ENCODE peak calls at places on chromosomes 13 and 19, in five cellular contexts. Y, X, I, O and B are unnamed samples.

GRCh38 chr13:106997219-106997618 is 429.3 kb upstream of the ARGLU1 start:
- DNase-seq in Y (no peak), X (no peak), I (no peak), O (no peak), B (no peak)

GRCh38 chr19:3798137-3798536 is 12.0 kb upstream of the MATK start:
- DNase-seq in Y (no peak), X (no peak), I (no peak), O (peak), B (no peak)

GRCh38 chr19:55553217-55554182 is 8.2 kb upstream of the SBK3 start:
- DNase-seq in Y (no peak), X (no peak), I (no peak), O (no peak), B (no peak)

GRCh38 chr19:30222993-30223865 is 149.0 kb upstream of the ZNF536 start:
- DNase-seq in Y (no peak), X (no peak), I (no peak), O (no peak), B (no peak)

GRCh38 chr13:23701646-23702045 is 131.4 kb downstream of the TNFRSF19 start:
- DNase-seq in Y (no peak), X (no peak), I (peak), O (no peak), B (no peak)

GRCh38 chr13:39855236-39855635 is 199.8 kb downstream of the COG6 start:
- DNase-seq in Y (no peak), X (no peak), I (no peak), O (no peak), B (no peak)

GRCh38 chr13:29707876-29708543 is 112.5 kb upstream of the SLC7A1 start:
- DNase-seq in Y (peak), X (peak), I (no peak), O (peak), B (peak)

GRCh38 chr19:36111200-36111539 is 227 bp downstream of the OVOL3 start:
- DNase-seq in Y (no peak), X (no peak), I (no peak), O (no peak), B (no peak)

GRCh38 chr13:25633108-25633507 is 261.3 kb downstream of the ATP8A2 start:
- DNase-seq in Y (no peak), X (no peak), I (no peak), O (no peak), B (no peak)

GRCh38 chr19:29694669-29695627 is 20.1 kb downstream of the C19orf12 start:
- DNase-seq in Y (peak), X (peak), I (peak), O (peak), B (peak)